ENCODE peak calls at places on chromosomes 11 and 22, in ten cellular contexts. N is uterus; X is cardiac fibroblast; A is bronchial epithelial cell; G is pancreas; K is H1; B is colonic mucosa; R is CD8-positive, alpha-beta T cell; S is GM13977; C is psoas muscle. H is an unnamed sample.

GRCh38 chr11:46657186-46657585 is 39.8 kb downstream of the ATG13 start:
- DNase-seq in N (no peak), X (no peak), A (no peak), G (no peak), K (no peak), B (no peak), R (no peak), S (no peak), C (no peak), H (no peak)

GRCh38 chr11:86068138-86068861 is 584 bp downstream of the PICALM start:
- DNase-seq in N (no peak), X (peak; percentile 43), A (peak; percentile 25), G (no peak), K (peak; percentile 68), B (peak; percentile 62), R (peak; percentile 39), S (peak; percentile 45), C (no peak), H (peak; percentile 42)

GRCh38 chr11:21588754-21589153 is 604.1 kb upstream of the ANO5 start:
- DNase-seq in N (no peak), X (no peak), A (no peak), G (no peak), K (no peak), B (no peak), R (no peak), S (no peak), C (no peak), H (no peak)

GRCh38 chr11:78040691-78041379 is 17.8 kb upstream of the KCTD14 start:
- DNase-seq in N (no peak), X (peak; percentile 36), A (no peak), G (no peak), K (no peak), B (no peak), R (no peak), S (no peak), C (no peak), H (no peak)

GRCh38 chr22:40258463-40259046 is 80.8 kb downstream of the TNRC6B start:
- DNase-seq in N (no peak), X (peak; percentile 78), A (peak; percentile 94), G (no peak), K (no peak), B (no peak), R (no peak), S (no peak), C (no peak), H (no peak)

GRCh38 chr11:121780971-121781370 is 328.2 kb upstream of the SORL1-AS1 start:
- DNase-seq in N (no peak), X (no peak), A (no peak), G (no peak), K (no peak), B (no peak), R (no peak), S (no peak), C (no peak), H (no peak)

GRCh38 chr11:17076517-17077239 is 789 bp downstream of the RPS13 start:
- DNase-seq in N (no peak), X (peak; percentile 19), A (peak; percentile 3), G (peak; percentile 23), K (no peak), B (no peak), R (peak; percentile 21), S (no peak), C (no peak), H (no peak)

GRCh38 chr11:84384637-84385227 is 1098.6 kb upstream of the CCDC90B start:
- DNase-seq in N (peak; percentile 17), X (peak; percentile 69), A (peak; percentile 54), G (peak; percentile 60), K (peak; percentile 66), B (peak; percentile 32), R (no peak), S (peak; percentile 20), C (no peak), H (peak; percentile 23)

GRCh38 chr11:118415739-118416068 is 14.3 kb downstream of the ATP5MG start:
- DNase-seq in N (no peak), X (peak; percentile 94), A (peak; percentile 75), G (no peak), K (peak; percentile 49), B (peak; percentile 53), R (peak; percentile 26), S (no peak), C (no peak), H (no peak)

GRCh38 chr11:109040303-109040702 is 375.4 kb downstream of the DDX10 start:
- DNase-seq in N (no peak), X (no peak), A (no peak), G (no peak), K (peak; percentile 49), B (no peak), R (no peak), S (no peak), C (no peak), H (no peak)

DNA sequence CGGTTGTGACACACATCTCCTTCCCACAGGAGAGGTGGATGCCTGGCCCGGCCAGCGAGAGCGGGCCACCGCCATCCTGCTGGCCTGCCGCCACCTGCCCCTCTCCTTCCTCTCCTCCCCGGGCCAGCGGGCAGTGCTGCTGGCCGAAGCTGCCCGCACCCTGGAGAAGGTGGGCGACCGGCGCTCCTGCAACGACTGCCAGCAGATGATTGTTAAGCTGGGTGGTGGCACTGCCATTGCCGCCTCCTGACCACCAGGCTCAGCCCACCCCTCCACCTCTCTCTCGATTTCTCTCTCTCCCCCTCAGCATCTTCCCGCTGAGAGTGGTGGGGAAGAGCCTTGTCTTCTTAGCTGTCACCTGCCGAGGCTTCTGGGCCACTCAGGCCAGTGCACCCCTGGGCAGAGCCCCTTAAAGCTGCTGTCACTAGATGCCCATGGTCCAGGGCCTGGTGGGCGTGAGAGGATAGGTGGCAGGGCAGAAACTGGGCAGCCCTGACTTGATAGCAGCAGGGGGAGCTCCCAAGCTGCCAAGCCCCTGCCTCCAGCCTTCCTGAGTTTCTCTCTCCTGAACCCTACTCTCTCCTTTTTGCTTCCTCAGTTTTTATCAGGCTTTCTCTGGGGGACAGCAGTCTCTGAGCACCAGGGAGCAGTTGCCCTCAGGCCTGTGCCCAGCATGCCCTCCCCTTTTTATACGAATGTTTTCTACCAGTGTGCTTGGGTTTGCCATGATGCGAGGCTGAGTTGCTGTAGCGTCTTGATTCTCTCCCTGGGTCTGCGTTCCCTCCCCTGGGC is 9.3 kb downstream of the SHISA8 start:
- DNase-seq in N (no peak), X (no peak), A (no peak), G (no peak), K (no peak), B (no peak), R (no peak), S (no peak), C (peak; percentile 45), H (no peak)
- TF ChIP-seq CTCF in N (no peak), X (no peak), A (no peak), G (no peak), K (no peak), B (no peak), R (no peak), S (no peak), C (no peak), H (no peak)

DNA sequence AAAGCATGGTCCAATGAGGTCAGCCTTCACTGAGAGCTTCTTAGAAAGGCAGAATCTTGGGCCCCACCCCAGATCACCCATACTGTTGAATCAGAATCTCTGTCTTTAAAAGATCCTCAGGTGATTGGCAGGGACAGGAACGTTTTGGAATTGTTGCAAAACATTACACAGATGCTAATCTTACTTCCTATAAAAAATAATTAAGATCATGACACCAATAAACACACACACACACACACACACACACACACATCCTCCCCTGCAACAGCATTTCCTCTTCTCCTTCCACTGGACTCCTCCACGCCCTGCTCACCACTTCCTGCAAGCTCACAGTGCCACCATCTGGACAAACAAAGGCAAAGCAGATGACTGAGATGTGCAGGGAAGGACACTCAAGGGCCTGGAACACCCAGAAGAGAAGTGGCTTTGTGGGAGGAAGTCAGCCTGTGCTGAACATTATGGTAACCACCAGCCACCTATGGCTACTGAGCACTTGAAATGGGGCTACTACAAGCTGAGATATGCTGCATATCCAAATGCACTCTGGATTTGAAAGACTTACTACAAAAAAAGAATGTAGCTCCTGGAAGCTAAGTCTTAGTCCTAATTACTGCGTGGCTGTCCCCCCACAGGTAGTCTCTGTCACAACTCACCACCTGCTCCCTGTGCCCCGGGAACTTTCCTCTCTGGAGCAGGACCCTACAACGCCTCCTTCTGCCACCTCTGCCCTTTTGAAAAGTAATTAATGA is 65.6 kb downstream of the BTG4 start:
- DNase-seq in N (peak; percentile 71), X (peak; percentile 92), A (peak; percentile 78), G (peak; percentile 82), K (peak; percentile 63), B (peak; percentile 90), R (peak; percentile 81), S (peak; percentile 90), C (peak; percentile 83), H (peak; percentile 91)
- TF ChIP-seq CTCF in N (peak; percentile 96), X (peak; percentile 88), A (peak; percentile 90), G (peak; percentile 62), K (peak; percentile 95), B (peak; percentile 73), R (peak; percentile 59), S (peak; percentile 94), C (peak; percentile 75), H (peak; percentile 88)

DNA sequence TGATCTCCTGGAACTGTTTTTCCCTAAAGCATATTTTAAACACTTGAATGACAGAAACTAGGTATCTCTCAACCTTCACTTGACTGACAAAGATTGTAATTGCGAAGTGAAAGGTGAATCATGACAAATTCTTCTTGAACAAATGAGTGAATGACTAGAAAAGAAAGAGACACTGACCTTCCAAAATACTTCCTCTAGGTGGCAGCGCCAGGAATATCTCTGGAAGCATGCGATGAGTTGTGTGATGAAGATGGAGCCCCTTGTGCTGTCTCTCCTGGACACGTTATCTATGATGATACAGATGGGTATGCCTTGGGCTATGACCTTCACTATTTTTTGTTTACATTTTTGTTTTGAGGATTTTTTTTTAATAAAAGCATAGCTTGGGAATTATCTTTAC is 7.0 kb upstream of the CASP12 start:
- DNase-seq in N (no peak), X (no peak), A (no peak), G (no peak), K (no peak), B (no peak), R (no peak), S (no peak), C (no peak), H (no peak)
- TF ChIP-seq CTCF in N (no peak), X (no peak), A (peak; percentile 12), G (no peak), K (peak; percentile 47), B (no peak), R (no peak), S (no peak), C (no peak), H (no peak)

GRCh38 chr11:2570841-2571597 is 126.2 kb downstream of the KCNQ1 start:
- DNase-seq in N (no peak), X (no peak), A (no peak), G (no peak), K (no peak), B (no peak), R (no peak), S (no peak), C (peak; percentile 36), H (no peak)

GRCh38 chr11:2571598-2572281 is 126.9 kb downstream of the KCNQ1 start:
- DNase-seq in N (no peak), X (no peak), A (no peak), G (no peak), K (no peak), B (no peak), R (no peak), S (no peak), C (peak; percentile 42), H (no peak)

GRCh38 chr11:2569321-2569721 is 124.5 kb downstream of the KCNQ1 start:
- DNase-seq in N (no peak), X (no peak), A (no peak), G (no peak), K (no peak), B (no peak), R (no peak), S (no peak), C (peak; percentile 33), H (no peak)

GRCh38 chr11:2569731-2570210 is 125.0 kb downstream of the KCNQ1 start:
- DNase-seq in N (no peak), X (no peak), A (no peak), G (no peak), K (no peak), B (no peak), R (no peak), S (no peak), C (peak; percentile 43), H (no peak)

GRCh38 chr11:2570211-2570811 is 125.5 kb downstream of the KCNQ1 start:
- DNase-seq in N (no peak), X (no peak), A (no peak), G (no peak), K (no peak), B (no peak), R (no peak), S (no peak), C (peak; percentile 38), H (no peak)
- TF ChIP-seq CTCF in N (no peak), X (no peak), A (no peak), G (no peak), K (no peak), B (no peak), R (no peak), S (no peak), C (no peak), H (no peak)